ENCODE peak calls at places on chromosomes 4 and X, in four cellular contexts. K, W, O and L are unnamed samples.

GRCh38 chr4:101279377-101279871 is 67.9 kb downstream of the PPP3CA start:
- DNase-seq in O (no peak), W (no peak), K (no peak), L (no peak)

GRCh38 chr4:67762091-67762490 is 7.9 kb upstream of the GNRHR start:
- DNase-seq in K (no peak), O (no peak), W (no peak), L (no peak)

GRCh38 chrX:662126-662525 is 31.5 kb downstream of the SHOX start:
- DNase-seq in O (no peak), K (no peak), W (no peak), L (no peak)

GRCh38 chrX:14718403-14718802 is 154.5 kb downstream of the FANCB start:
- DNase-seq in K (no peak), W (no peak), O (no peak), L (no peak)

GRCh38 chrX:68832101-68832416 is 3.2 kb downstream of the EFNB1 start:
- DNase-seq in K (no peak), W (peak; percentile 9), O (no peak), L (no peak)

GRCh38 chr4:71216316-71216959 is 122.4 kb upstream of the SLC4A4 start:
- DNase-seq in K (no peak), W (no peak), O (no peak), L (no peak)

GRCh38 chrX:136784231-136784630 is 3.5 kb upstream of the ARHGEF6 start:
- DNase-seq in K (no peak), W (no peak), O (no peak), L (no peak)

GRCh38 chr4:85486425-85487101 is 11.6 kb downstream of the ARHGAP24 start:
- DNase-seq in O (no peak), W (no peak), K (peak; percentile 9), L (no peak)